ENCODE peak calls at places on chromosomes 13 and 19, in seven cellular contexts. H, G, E, B, U, K and X are unnamed samples. For H3K9me3 and H3K27me3, the result is how much of the 10 kb centered on the place peaks cover.

GRCh38 chr19:6768236-6768785 is 1.1 kb upstream of the SH2D3A start:
- DNase-seq in E (no peak), K (no peak), U (no peak), H (no peak), G (no peak), B (no peak), X (no peak)

GRCh38 chr19:3080281-3080680 is 13.9 kb upstream of the GNA11 start:
- DNase-seq in U (no peak), B (peak), K (no peak), G (no peak), H (no peak), E (no peak), X (no peak)

GRCh38 chr19:40278361-40279045 is 6.6 kb downstream of the AKT2 start:
- DNase-seq in K (no peak), H (no peak), U (no peak), G (no peak), E (no peak), B (no peak), X (no peak)

GRCh38 chr13:26872444-26873173 is 112.0 kb upstream of the GPR12 start:
- DNase-seq in K (peak), G (peak), B (peak), E (no peak), H (no peak), U (no peak), X (no peak)

GRCh38 chr13:91946498-91947070 is 548.2 kb downstream of the GPC5 start:
- DNase-seq in G (peak), K (no peak), U (no peak), B (peak), E (no peak), H (no peak), X (no peak)

GRCh38 chr13:106348032-106348431 is 187.4 kb downstream of the EFNB2 start:
- DNase-seq in U (no peak), B (peak), E (no peak), H (peak), K (no peak), G (peak), X (no peak)

GRCh38 chr19:18328340-18329034 is 5.6 kb upstream of the LSM4 start:
- DNase-seq in G (peak), K (peak), U (peak), E (no peak), H (peak), B (peak), X (peak)

GRCh38 chr19:35501684-35502083 is 11.4 kb upstream of the KRTDAP start:
- DNase-seq in G (no peak), H (no peak), K (no peak), U (no peak), B (no peak), E (peak), X (no peak)

GRCh38 chr13:113883314-113883811 is 19.5 kb upstream of the GAS6 start:
- DNase-seq in E (peak), B (no peak), U (no peak), H (no peak), K (no peak), G (no peak), X (no peak)

GRCh38 chr13:29922896-29923295 is 72.5 kb upstream of the UBL3 start:
- DNase-seq in K (no peak), H (no peak), B (peak), G (no peak), U (no peak), E (no peak), X (no peak)

GRCh38 chr13:104987621-104988020 is 1547.8 kb downstream of the EFNB2 start:
- DNase-seq in E (no peak), H (no peak), G (no peak), K (no peak), B (no peak), U (no peak), X (no peak)

GRCh38 chr13:98419786-98420559 is 156.9 kb downstream of the STK24 start:
- DNase-seq in B (no peak), U (no peak), E (no peak), H (no peak), G (no peak), K (no peak), X (peak)

GRCh38 chr19:39264306-39265290 is 3.6 kb upstream of the IFNL2 start:
- DNase-seq in U (no peak), H (no peak), B (no peak), K (no peak), E (peak), G (no peak), X (no peak)

GRCh38 chr13:90622547-90622946 is 724.9 kb upstream of the MIR17HG start:
- DNase-seq in G (no peak), E (no peak), B (no peak), K (no peak), U (no peak), H (no peak), X (no peak)

GRCh38 chr19:44634785-44635184 is 8.9 kb upstream of the PVR start:
- DNase-seq in U (no peak), B (no peak), K (no peak), E (no peak), H (peak), G (no peak), X (no peak)

GRCh38 chr13:80359459-80360297 is 18.8 kb upstream of the SPRY2 start:
- DNase-seq in B (no peak), E (no peak), H (no peak), U (no peak), K (no peak), G (peak), X (no peak)

GRCh38 chr13:32791545-32792172 is 205.4 kb downstream of the PDS5B start:
- DNase-seq in H (peak), K (no peak), B (peak), E (no peak), U (no peak), G (no peak), X (no peak)

GRCh38 chr13:110812111-110812868 is 98.8 kb downstream of the ING1 start:
- DNase-seq in B (no peak), U (no peak), H (no peak), G (no peak), E (peak), K (no peak), X (no peak)

GRCh38 chr13:40169476-40169875 is 497.0 kb downstream of the FOXO1 start:
- DNase-seq in B (no peak), K (no peak), E (no peak), H (no peak), G (no peak), U (no peak), X (no peak)

GRCh38 chr13:83819611-83820010 is 62.7 kb downstream of the SLITRK1 start:
- DNase-seq in E (no peak), K (no peak), B (peak), U (no peak), H (no peak), G (no peak), X (no peak)

GRCh38 chr13:45179428-45179827 is 21.4 kb downstream of the KCTD4 start:
- DNase-seq in B (peak), H (no peak), G (no peak), U (no peak), E (no peak), K (no peak), X (no peak)

GRCh38 chr13:109779074-109779473 is 7.3 kb downstream of the IRS2 start:
- DNase-seq in G (no peak), U (peak), E (no peak), B (no peak), K (no peak), H (no peak), X (no peak)

GRCh38 chr19:6531956-6532243 is 1.1 kb downstream of the TNFSF9 start:
- DNase-seq in E (no peak), H (no peak), B (no peak), K (no peak), U (no peak), G (no peak), X (no peak)

GRCh38 chr13:41696163-41697003 is 239.0 kb downstream of the RGCC start:
- DNase-seq in B (peak), E (no peak), H (peak), G (peak), U (no peak), K (no peak), X (no peak)

GRCh38 chr13:21671793-21672680 is 1.2 kb downstream of the FGF9 start:
- DNase-seq in U (no peak), H (no peak), G (no peak), E (no peak), K (no peak), B (no peak), X (no peak)

GRCh38 chr13:97307882-97308624 is 85.9 kb downstream of the MBNL2 start:
- DNase-seq in E (no peak), K (no peak), U (no peak), G (peak), H (peak), B (peak), X (no peak)

GRCh38 chr19:22327321-22327720 is 41.1 kb downstream of the ZNF729 start:
- DNase-seq in G (no peak), E (no peak), U (no peak), B (no peak), H (no peak), K (no peak), X (no peak)
- H3K9me3 ChIP-seq in G (under half), E (under half), U (under half), B (under half), H (under half), K (under half), X (under half)

DNA sequence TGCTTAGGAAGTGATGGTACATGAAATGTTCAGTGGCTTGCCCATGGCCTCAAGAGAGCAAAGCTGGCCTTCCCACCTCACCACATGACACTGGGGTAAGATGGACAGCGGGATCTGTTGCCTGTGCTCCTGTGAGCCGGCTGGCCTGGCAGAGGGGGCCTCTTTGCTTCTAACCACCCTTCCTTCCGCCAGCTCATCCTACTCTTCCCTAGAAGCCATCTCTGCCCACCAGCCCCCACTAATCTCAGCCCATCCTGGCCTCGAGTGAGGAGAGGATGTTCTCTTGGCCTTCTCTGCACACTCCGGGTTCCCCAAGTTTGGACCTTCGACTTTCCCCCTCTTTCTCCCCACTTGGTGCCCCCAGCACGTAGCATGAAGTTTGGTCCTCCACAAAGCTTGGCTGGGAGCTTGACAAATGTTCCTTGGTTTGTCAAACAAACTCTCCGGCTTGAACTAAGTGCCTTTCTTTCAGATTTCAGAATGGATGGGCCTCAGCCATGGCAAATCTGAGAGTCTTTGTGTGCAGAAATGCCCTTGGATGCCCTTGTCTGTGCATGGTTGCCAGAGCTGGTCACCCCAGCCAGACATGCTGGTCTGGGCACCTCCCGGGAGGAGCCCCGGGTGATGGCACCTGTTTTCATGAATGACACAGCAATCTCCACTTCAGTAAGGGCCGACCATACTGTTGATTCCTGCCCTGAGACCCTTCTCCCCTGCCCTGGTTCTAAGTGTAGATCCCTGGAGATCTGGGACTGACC is 145.5 kb downstream of the URI1 start:
- DNase-seq in K (no peak), B (no peak), H (no peak), E (no peak), U (no peak), G (no peak), X (peak)
- H3K27me3 ChIP-seq in K (under half), B (under half), H (half or more), E (under half), U (under half), G (under half), X (under half)

DNA sequence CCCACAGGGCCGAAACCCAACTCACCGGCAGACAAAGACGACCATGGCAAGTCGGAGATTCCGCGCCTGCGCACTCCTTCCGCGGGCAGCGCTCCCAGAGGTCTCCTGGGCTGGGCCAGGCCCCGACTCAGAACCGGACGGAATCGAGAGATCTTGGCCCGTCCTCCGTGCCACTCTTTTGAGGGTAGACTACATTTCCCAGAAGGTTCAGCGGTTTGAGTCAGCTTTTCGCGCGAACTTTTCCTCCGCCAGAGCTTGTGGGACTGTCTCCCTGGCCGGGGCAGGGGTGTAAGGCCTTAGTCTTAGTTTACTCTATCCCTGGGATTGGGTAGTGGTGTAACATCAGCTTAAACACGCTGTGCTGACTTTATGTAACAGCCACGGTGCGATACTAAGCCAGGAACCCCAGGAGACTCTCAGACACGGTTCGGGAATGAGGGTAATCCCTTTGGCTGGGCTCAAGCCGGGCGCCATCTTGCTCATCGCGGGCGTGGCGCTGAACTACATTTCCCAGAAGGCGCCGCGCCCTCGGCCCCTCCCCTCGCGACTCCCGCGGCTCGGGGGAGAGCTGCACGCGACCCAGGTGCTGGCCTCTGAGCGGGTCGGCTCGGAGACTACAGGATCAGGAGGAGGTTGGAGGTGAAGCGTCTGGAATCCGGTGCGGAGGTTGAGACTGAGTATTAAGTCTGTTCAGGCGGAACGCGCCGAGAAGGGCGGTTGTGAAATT is at the start of gene ZNF260:
- DNase-seq in U (peak), H (peak), K (peak), G (peak), E (peak), B (peak), X (peak)
- H3K9me3 ChIP-seq in U (under half), H (half or more), K (under half), G (under half), E (under half), B (under half), X (under half)

GRCh38 chr19:1067341-1068103 is 555 bp downstream of the ARHGAP45 start:
- DNase-seq in B (no peak), U (peak), G (no peak), H (no peak), K (no peak), E (peak), X (no peak)
- H3K27me3 ChIP-seq in B (under half), U (under half), G (under half), H (under half), K (half or more), E (under half), X (under half)